ENCODE peak calls at places on chromosomes 1 and 21, in seven cellular contexts. One of them, this sample, is unnamed.

GRCh38 chr1:182677393-182678098 is 6.8 kb downstream of the RGS8 start:
- DNase-seq in skeletal muscle cell: no peak
- DNase-seq in stimulated activated CD8-positive, alpha-beta memory T cell treated with anti-CD3 and anti-CD28 coated beads, Interleukin-4, amount 100 ng/mL, for 24 hours: no peak
- DNase-seq in endothelial cell: no peak
- DNase-seq in right atrium auricular region: no peak
- DNase-seq in suprapubic skin: no peak
- DNase-seq in left lung: no peak
- DNase-seq in this sample: no peak

GRCh38 chr1:168098534-168099313 is 38.0 kb downstream of the GPR161 start:
- DNase-seq in left lung: no peak
- DNase-seq in suprapubic skin: no peak
- DNase-seq in skeletal muscle cell: no peak
- DNase-seq in right atrium auricular region: no peak
- DNase-seq in endothelial cell: no peak
- DNase-seq in stimulated activated CD8-positive, alpha-beta memory T cell treated with anti-CD3 and anti-CD28 coated beads, Interleukin-4, amount 100 ng/mL, for 24 hours: no peak
- DNase-seq in this sample: no peak

GRCh38 chr1:74343191-74343590 is 108.0 kb downstream of the TNNI3K start:
- DNase-seq in suprapubic skin: no peak
- DNase-seq in endothelial cell: no peak
- DNase-seq in skeletal muscle cell: no peak
- DNase-seq in stimulated activated CD8-positive, alpha-beta memory T cell treated with anti-CD3 and anti-CD28 coated beads, Interleukin-4, amount 100 ng/mL, for 24 hours: no peak
- DNase-seq in right atrium auricular region: no peak
- DNase-seq in left lung: peak
- DNase-seq in this sample: no peak

GRCh38 chr1:154391086-154391770 is 13.9 kb upstream of the IL6R start:
- DNase-seq in stimulated activated CD8-positive, alpha-beta memory T cell treated with anti-CD3 and anti-CD28 coated beads, Interleukin-4, amount 100 ng/mL, for 24 hours: no peak
- DNase-seq in endothelial cell: no peak
- DNase-seq in left lung: no peak
- DNase-seq in right atrium auricular region: no peak
- DNase-seq in skeletal muscle cell: no peak
- DNase-seq in suprapubic skin: no peak
- DNase-seq in this sample: no peak

GRCh38 chr1:62194651-62195282 is at the start of gene L1TD1:
- DNase-seq in stimulated activated CD8-positive, alpha-beta memory T cell treated with anti-CD3 and anti-CD28 coated beads, Interleukin-4, amount 100 ng/mL, for 24 hours: no peak
- DNase-seq in right atrium auricular region: no peak
- DNase-seq in endothelial cell: peak
- DNase-seq in left lung: no peak
- DNase-seq in skeletal muscle cell: no peak
- DNase-seq in suprapubic skin: peak
- DNase-seq in this sample: no peak

GRCh38 chr1:88088481-88088880 is 595.6 kb upstream of the PKN2 start:
- DNase-seq in stimulated activated CD8-positive, alpha-beta memory T cell treated with anti-CD3 and anti-CD28 coated beads, Interleukin-4, amount 100 ng/mL, for 24 hours: no peak
- DNase-seq in left lung: no peak
- DNase-seq in suprapubic skin: no peak
- DNase-seq in skeletal muscle cell: no peak
- DNase-seq in right atrium auricular region: no peak
- DNase-seq in endothelial cell: no peak
- DNase-seq in this sample: peak

GRCh38 chr1:45177452-45177851 is 29.0 kb downstream of the ZSWIM5 start:
- DNase-seq in stimulated activated CD8-positive, alpha-beta memory T cell treated with anti-CD3 and anti-CD28 coated beads, Interleukin-4, amount 100 ng/mL, for 24 hours: no peak
- DNase-seq in right atrium auricular region: no peak
- DNase-seq in skeletal muscle cell: no peak
- DNase-seq in left lung: no peak
- DNase-seq in endothelial cell: no peak
- DNase-seq in suprapubic skin: no peak
- DNase-seq in this sample: no peak

GRCh38 chr1:7993593-7994479 is 32.3 kb downstream of the ERRFI1 start:
- DNase-seq in right atrium auricular region: no peak
- DNase-seq in stimulated activated CD8-positive, alpha-beta memory T cell treated with anti-CD3 and anti-CD28 coated beads, Interleukin-4, amount 100 ng/mL, for 24 hours: no peak
- DNase-seq in left lung: no peak
- DNase-seq in endothelial cell: no peak
- DNase-seq in skeletal muscle cell: peak
- DNase-seq in suprapubic skin: no peak
- DNase-seq in this sample: no peak

GRCh38 chr1:227487606-227488005 is 75.8 kb upstream of the ZNF678 start:
- DNase-seq in right atrium auricular region: no peak
- DNase-seq in suprapubic skin: no peak
- DNase-seq in left lung: no peak
- DNase-seq in skeletal muscle cell: no peak
- DNase-seq in stimulated activated CD8-positive, alpha-beta memory T cell treated with anti-CD3 and anti-CD28 coated beads, Interleukin-4, amount 100 ng/mL, for 24 hours: no peak
- DNase-seq in endothelial cell: no peak
- DNase-seq in this sample: no peak

GRCh38 chr1:77592906-77593305 is 89.6 kb downstream of the ZZZ3 start:
- DNase-seq in skeletal muscle cell: no peak
- DNase-seq in right atrium auricular region: no peak
- DNase-seq in suprapubic skin: no peak
- DNase-seq in stimulated activated CD8-positive, alpha-beta memory T cell treated with anti-CD3 and anti-CD28 coated beads, Interleukin-4, amount 100 ng/mL, for 24 hours: no peak
- DNase-seq in endothelial cell: no peak
- DNase-seq in left lung: no peak
- DNase-seq in this sample: no peak

GRCh38 chr1:107139833-107140702 is 771 bp upstream of the NTNG1 start:
- DNase-seq in right atrium auricular region: no peak
- DNase-seq in left lung: peak
- DNase-seq in endothelial cell: peak
- DNase-seq in skeletal muscle cell: peak
- DNase-seq in suprapubic skin: peak
- DNase-seq in stimulated activated CD8-positive, alpha-beta memory T cell treated with anti-CD3 and anti-CD28 coated beads, Interleukin-4, amount 100 ng/mL, for 24 hours: no peak
- DNase-seq in this sample: no peak

GRCh38 chr1:177088974-177089373 is 75.5 kb downstream of the ASTN1 start:
- DNase-seq in suprapubic skin: no peak
- DNase-seq in stimulated activated CD8-positive, alpha-beta memory T cell treated with anti-CD3 and anti-CD28 coated beads, Interleukin-4, amount 100 ng/mL, for 24 hours: no peak
- DNase-seq in endothelial cell: no peak
- DNase-seq in right atrium auricular region: no peak
- DNase-seq in skeletal muscle cell: no peak
- DNase-seq in left lung: no peak
- DNase-seq in this sample: no peak

GRCh38 chr1:116988908-116989307 is 12.7 kb upstream of the CD101 start:
- DNase-seq in right atrium auricular region: no peak
- DNase-seq in left lung: no peak
- DNase-seq in skeletal muscle cell: no peak
- DNase-seq in endothelial cell: no peak
- DNase-seq in suprapubic skin: no peak
- DNase-seq in stimulated activated CD8-positive, alpha-beta memory T cell treated with anti-CD3 and anti-CD28 coated beads, Interleukin-4, amount 100 ng/mL, for 24 hours: no peak
- DNase-seq in this sample: no peak

GRCh38 chr21:36780861-36781260 is 81.9 kb downstream of the SIM2 start:
- DNase-seq in stimulated activated CD8-positive, alpha-beta memory T cell treated with anti-CD3 and anti-CD28 coated beads, Interleukin-4, amount 100 ng/mL, for 24 hours: no peak
- DNase-seq in endothelial cell: no peak
- DNase-seq in right atrium auricular region: no peak
- DNase-seq in left lung: no peak
- DNase-seq in skeletal muscle cell: no peak
- DNase-seq in suprapubic skin: no peak
- DNase-seq in this sample: no peak

GRCh38 chr1:203158967-203159665 is 16.5 kb downstream of the MYBPH start:
- DNase-seq in right atrium auricular region: no peak
- DNase-seq in suprapubic skin: no peak
- DNase-seq in left lung: no peak
- DNase-seq in skeletal muscle cell: no peak
- DNase-seq in endothelial cell: no peak
- DNase-seq in stimulated activated CD8-positive, alpha-beta memory T cell treated with anti-CD3 and anti-CD28 coated beads, Interleukin-4, amount 100 ng/mL, for 24 hours: no peak
- DNase-seq in this sample: no peak

GRCh38 chr1:209516771-209517471 is 66.6 kb upstream of the CAMK1G start:
- DNase-seq in stimulated activated CD8-positive, alpha-beta memory T cell treated with anti-CD3 and anti-CD28 coated beads, Interleukin-4, amount 100 ng/mL, for 24 hours: no peak
- DNase-seq in suprapubic skin: no peak
- DNase-seq in right atrium auricular region: no peak
- DNase-seq in skeletal muscle cell: no peak
- DNase-seq in left lung: no peak
- DNase-seq in endothelial cell: no peak
- DNase-seq in this sample: peak

GRCh38 chr1:11285883-11286734 is 13.1 kb downstream of the UBIAD1 start:
- DNase-seq in right atrium auricular region: no peak
- DNase-seq in left lung: no peak
- DNase-seq in endothelial cell: no peak
- DNase-seq in suprapubic skin: no peak
- DNase-seq in stimulated activated CD8-positive, alpha-beta memory T cell treated with anti-CD3 and anti-CD28 coated beads, Interleukin-4, amount 100 ng/mL, for 24 hours: no peak
- DNase-seq in skeletal muscle cell: no peak
- DNase-seq in this sample: no peak

GRCh38 chr1:201137579-201138310 is 10.8 kb upstream of the ASCL5 start:
- DNase-seq in suprapubic skin: no peak
- DNase-seq in right atrium auricular region: peak
- DNase-seq in endothelial cell: no peak
- DNase-seq in stimulated activated CD8-positive, alpha-beta memory T cell treated with anti-CD3 and anti-CD28 coated beads, Interleukin-4, amount 100 ng/mL, for 24 hours: no peak
- DNase-seq in skeletal muscle cell: peak
- DNase-seq in left lung: no peak
- DNase-seq in this sample: no peak

GRCh38 chr1:21594935-21595897 is 73.9 kb downstream of the RAP1GAP start:
- DNase-seq in suprapubic skin: no peak
- DNase-seq in skeletal muscle cell: no peak
- DNase-seq in stimulated activated CD8-positive, alpha-beta memory T cell treated with anti-CD3 and anti-CD28 coated beads, Interleukin-4, amount 100 ng/mL, for 24 hours: peak
- DNase-seq in endothelial cell: peak
- DNase-seq in left lung: peak
- DNase-seq in right atrium auricular region: peak
- DNase-seq in this sample: peak

GRCh38 chr1:67307251-67308060 is at the start of gene IL12RB2:
- DNase-seq in right atrium auricular region: no peak
- DNase-seq in endothelial cell: peak
- DNase-seq in suprapubic skin: peak
- DNase-seq in left lung: peak
- DNase-seq in stimulated activated CD8-positive, alpha-beta memory T cell treated with anti-CD3 and anti-CD28 coated beads, Interleukin-4, amount 100 ng/mL, for 24 hours: peak
- DNase-seq in skeletal muscle cell: no peak
- DNase-seq in this sample: peak

GRCh38 chr1:227268943-227269342 is 49.3 kb downstream of the CDC42BPA start:
- DNase-seq in endothelial cell: no peak
- DNase-seq in stimulated activated CD8-positive, alpha-beta memory T cell treated with anti-CD3 and anti-CD28 coated beads, Interleukin-4, amount 100 ng/mL, for 24 hours: no peak
- DNase-seq in left lung: no peak
- DNase-seq in suprapubic skin: no peak
- DNase-seq in right atrium auricular region: no peak
- DNase-seq in skeletal muscle cell: no peak
- DNase-seq in this sample: no peak

GRCh38 chr21:31310750-31311149 is 33.3 kb downstream of the TIAM1 start:
- DNase-seq in stimulated activated CD8-positive, alpha-beta memory T cell treated with anti-CD3 and anti-CD28 coated beads, Interleukin-4, amount 100 ng/mL, for 24 hours: no peak
- DNase-seq in endothelial cell: no peak
- DNase-seq in right atrium auricular region: no peak
- DNase-seq in skeletal muscle cell: no peak
- DNase-seq in suprapubic skin: no peak
- DNase-seq in left lung: no peak
- DNase-seq in this sample: no peak

GRCh38 chr1:246591504-246591903 is 25.2 kb downstream of the CNST start:
- DNase-seq in stimulated activated CD8-positive, alpha-beta memory T cell treated with anti-CD3 and anti-CD28 coated beads, Interleukin-4, amount 100 ng/mL, for 24 hours: no peak
- DNase-seq in left lung: no peak
- DNase-seq in skeletal muscle cell: no peak
- DNase-seq in endothelial cell: no peak
- DNase-seq in right atrium auricular region: no peak
- DNase-seq in suprapubic skin: no peak
- DNase-seq in this sample: no peak

GRCh38 chr1:174159253-174160108 is at the start of gene RABGAP1L:
- DNase-seq in stimulated activated CD8-positive, alpha-beta memory T cell treated with anti-CD3 and anti-CD28 coated beads, Interleukin-4, amount 100 ng/mL, for 24 hours: peak
- DNase-seq in right atrium auricular region: peak
- DNase-seq in skeletal muscle cell: peak
- DNase-seq in left lung: peak
- DNase-seq in suprapubic skin: peak
- DNase-seq in endothelial cell: peak
- DNase-seq in this sample: peak

GRCh38 chr1:27097484-27097917 is 57.4 kb downstream of the SLC9A1 start:
- DNase-seq in left lung: peak
- DNase-seq in suprapubic skin: peak
- DNase-seq in endothelial cell: peak
- DNase-seq in right atrium auricular region: peak
- DNase-seq in stimulated activated CD8-positive, alpha-beta memory T cell treated with anti-CD3 and anti-CD28 coated beads, Interleukin-4, amount 100 ng/mL, for 24 hours: peak
- DNase-seq in skeletal muscle cell: no peak
- DNase-seq in this sample: peak

GRCh38 chr21:40120944-40121575 is 253.8 kb downstream of the PCP4 start:
- DNase-seq in stimulated activated CD8-positive, alpha-beta memory T cell treated with anti-CD3 and anti-CD28 coated beads, Interleukin-4, amount 100 ng/mL, for 24 hours: no peak
- DNase-seq in left lung: no peak
- DNase-seq in skeletal muscle cell: no peak
- DNase-seq in right atrium auricular region: no peak
- DNase-seq in endothelial cell: no peak
- DNase-seq in suprapubic skin: no peak
- DNase-seq in this sample: no peak

GRCh38 chr1:9539829-9540550 is 725 bp downstream of the SLC25A33 start:
- DNase-seq in stimulated activated CD8-positive, alpha-beta memory T cell treated with anti-CD3 and anti-CD28 coated beads, Interleukin-4, amount 100 ng/mL, for 24 hours: peak
- DNase-seq in right atrium auricular region: peak
- DNase-seq in suprapubic skin: no peak
- DNase-seq in skeletal muscle cell: no peak
- DNase-seq in left lung: peak
- DNase-seq in endothelial cell: peak
- DNase-seq in this sample: peak

GRCh38 chr1:212583082-212583615 is 25.4 kb upstream of the ATF3 start:
- DNase-seq in suprapubic skin: no peak
- DNase-seq in left lung: no peak
- DNase-seq in endothelial cell: no peak
- DNase-seq in right atrium auricular region: no peak
- DNase-seq in stimulated activated CD8-positive, alpha-beta memory T cell treated with anti-CD3 and anti-CD28 coated beads, Interleukin-4, amount 100 ng/mL, for 24 hours: no peak
- DNase-seq in skeletal muscle cell: no peak
- DNase-seq in this sample: no peak

GRCh38 chr1:234918216-234918841 is 210.3 kb downstream of the TOMM20 start:
- DNase-seq in skeletal muscle cell: no peak
- DNase-seq in suprapubic skin: no peak
- DNase-seq in stimulated activated CD8-positive, alpha-beta memory T cell treated with anti-CD3 and anti-CD28 coated beads, Interleukin-4, amount 100 ng/mL, for 24 hours: no peak
- DNase-seq in endothelial cell: peak
- DNase-seq in right atrium auricular region: no peak
- DNase-seq in left lung: no peak
- DNase-seq in this sample: peak

GRCh38 chr21:31988492-31989285 is 115.9 kb downstream of the HUNK start:
- DNase-seq in skeletal muscle cell: no peak
- DNase-seq in stimulated activated CD8-positive, alpha-beta memory T cell treated with anti-CD3 and anti-CD28 coated beads, Interleukin-4, amount 100 ng/mL, for 24 hours: no peak
- DNase-seq in suprapubic skin: no peak
- DNase-seq in right atrium auricular region: no peak
- DNase-seq in endothelial cell: no peak
- DNase-seq in left lung: no peak
- DNase-seq in this sample: no peak

GRCh38 chr1:22259581-22260282 is 116.8 kb upstream of the WNT4 start:
- DNase-seq in endothelial cell: no peak
- DNase-seq in right atrium auricular region: no peak
- DNase-seq in skeletal muscle cell: no peak
- DNase-seq in suprapubic skin: no peak
- DNase-seq in left lung: peak
- DNase-seq in stimulated activated CD8-positive, alpha-beta memory T cell treated with anti-CD3 and anti-CD28 coated beads, Interleukin-4, amount 100 ng/mL, for 24 hours: no peak
- DNase-seq in this sample: no peak